ENCODE peak calls at places on chromosomes 2 and 18, in four cellular contexts. One of them, this sample, is unnamed.

GRCh38 chr18:59659486-59660187 is 37.6 kb downstream of the CCBE1 start:
- DNase-seq in posterior vena cava: no peak
- DNase-seq in neural crest cell: no peak
- DNase-seq in KBM-7: no peak
- DNase-seq in this sample: no peak

GRCh38 chr2:144382848-144383247 is 137.1 kb downstream of the ZEB2 start:
- DNase-seq in neural crest cell: no peak
- DNase-seq in posterior vena cava: no peak
- DNase-seq in KBM-7: peak; percentile 97
- DNase-seq in this sample: no peak

GRCh38 chr2:71604709-71605085 is 151.3 kb downstream of the DYSF start:
- DNase-seq in neural crest cell: no peak
- DNase-seq in posterior vena cava: peak; percentile 34
- DNase-seq in KBM-7: no peak
- DNase-seq in this sample: peak; percentile 63

GRCh38 chr2:12685145-12685544 is 31.6 kb upstream of the TRIB2 start:
- DNase-seq in posterior vena cava: no peak
- DNase-seq in neural crest cell: no peak
- DNase-seq in KBM-7: no peak
- DNase-seq in this sample: no peak

GRCh38 chr2:13745324-13745723 is 887.2 kb upstream of the LRATD1 start:
- DNase-seq in posterior vena cava: no peak
- DNase-seq in KBM-7: no peak
- DNase-seq in neural crest cell: no peak
- DNase-seq in this sample: no peak

GRCh38 chr2:74333175-74333574 is 10.0 kb downstream of the SLC4A5 start:
- DNase-seq in neural crest cell: no peak
- DNase-seq in posterior vena cava: no peak
- DNase-seq in KBM-7: peak; percentile 63
- DNase-seq in this sample: no peak

GRCh38 chr18:72342933-72343332 is 201.2 kb downstream of the CBLN2 start:
- DNase-seq in KBM-7: no peak
- DNase-seq in posterior vena cava: no peak
- DNase-seq in neural crest cell: no peak
- DNase-seq in this sample: no peak

GRCh38 chr18:63317982-63318881 is 1.3 kb downstream of the BCL2 start:
- DNase-seq in KBM-7: peak; percentile 90
- DNase-seq in neural crest cell: peak; percentile 33
- DNase-seq in posterior vena cava: peak; percentile 91
- DNase-seq in this sample: peak; percentile 84

GRCh38 chr2:144183744-144184143 is 336.2 kb downstream of the ZEB2 start:
- DNase-seq in neural crest cell: no peak
- DNase-seq in posterior vena cava: no peak
- DNase-seq in KBM-7: no peak
- DNase-seq in this sample: no peak

GRCh38 chr2:176553685-176554106 is 284.5 kb downstream of the MTX2 start:
- DNase-seq in neural crest cell: no peak
- DNase-seq in KBM-7: peak; percentile 26
- DNase-seq in posterior vena cava: peak; percentile 90
- DNase-seq in this sample: peak; percentile 78

GRCh38 chr2:71674158-71674807 is 220.9 kb downstream of the DYSF start:
- DNase-seq in posterior vena cava: no peak
- DNase-seq in KBM-7: no peak
- DNase-seq in neural crest cell: no peak
- DNase-seq in this sample: peak; percentile 39

GRCh38 chr2:227818569-227819397 is 5.1 kb downstream of the CCL20 start:
- DNase-seq in posterior vena cava: peak; percentile 85
- DNase-seq in neural crest cell: no peak
- DNase-seq in KBM-7: no peak
- DNase-seq in this sample: no peak

GRCh38 chr2:10481055-10481665 is 33.0 kb upstream of the ODC1 start:
- DNase-seq in posterior vena cava: peak; percentile 41
- DNase-seq in neural crest cell: no peak
- DNase-seq in KBM-7: no peak
- DNase-seq in this sample: peak; percentile 56

GRCh38 chr18:778194-779007 is 33.6 kb downstream of the YES1 start:
- DNase-seq in neural crest cell: no peak
- DNase-seq in KBM-7: no peak
- DNase-seq in posterior vena cava: no peak
- DNase-seq in this sample: no peak

GRCh38 chr18:47606526-47606925 is 323.9 kb downstream of the SMAD2 start:
- DNase-seq in neural crest cell: no peak
- DNase-seq in KBM-7: no peak
- DNase-seq in posterior vena cava: no peak
- DNase-seq in this sample: no peak

GRCh38 chr2:120180066-120180465 is 43.1 kb downstream of the TMEM185B start:
- DNase-seq in KBM-7: no peak
- DNase-seq in neural crest cell: no peak
- DNase-seq in posterior vena cava: no peak
- DNase-seq in this sample: no peak

GRCh38 chr2:28206786-28207185 is 185.9 kb upstream of the FOSL2 start:
- DNase-seq in neural crest cell: no peak
- DNase-seq in posterior vena cava: no peak
- DNase-seq in KBM-7: no peak
- DNase-seq in this sample: no peak

GRCh38 chr2:41602351-41602750 is 445.5 kb upstream of the PKDCC start:
- DNase-seq in posterior vena cava: no peak
- DNase-seq in KBM-7: no peak
- DNase-seq in neural crest cell: no peak
- DNase-seq in this sample: no peak

GRCh38 chr2:139585133-139585532 is 804.9 kb upstream of the NXPH2 start:
- DNase-seq in KBM-7: no peak
- DNase-seq in neural crest cell: no peak
- DNase-seq in posterior vena cava: no peak
- DNase-seq in this sample: no peak

GRCh38 chr2:37647941-37648315 is 23.5 kb downstream of the CDC42EP3 start:
- DNase-seq in posterior vena cava: no peak
- DNase-seq in KBM-7: no peak
- DNase-seq in neural crest cell: no peak
- DNase-seq in this sample: no peak

GRCh38 chr2:23492941-23493340 is 108.0 kb downstream of the KLHL29 start:
- DNase-seq in neural crest cell: no peak
- DNase-seq in posterior vena cava: no peak
- DNase-seq in KBM-7: no peak
- DNase-seq in this sample: no peak

GRCh38 chr2:133780099-133780996 is 212.1 kb upstream of the NCKAP5 start:
- DNase-seq in neural crest cell: peak; percentile 78
- DNase-seq in posterior vena cava: no peak
- DNase-seq in KBM-7: peak; percentile 58
- DNase-seq in this sample: no peak

GRCh38 chr2:132760405-132760804 is 90.4 kb upstream of the LYPD1 start:
- DNase-seq in neural crest cell: no peak
- DNase-seq in posterior vena cava: no peak
- DNase-seq in KBM-7: no peak
- DNase-seq in this sample: no peak

This sample was measured in cardiac septum.